ENCODE peak calls at places on chromosomes 11 and 22, in four cellular contexts. U, L, Y and V are unnamed samples.

GRCh38 chr11:43358308-43358669 is 431 bp upstream of the TTC17 start:
- DNase-seq in U (no peak), L (no peak), Y (no peak), V (no peak)

GRCh38 chr11:43833657-43834073 is 47.0 kb upstream of the ALKBH3 start:
- DNase-seq in U (no peak), L (peak; percentile 70), Y (no peak), V (no peak)

GRCh38 chr22:25979968-25980367 is 189.3 kb upstream of the SEZ6L start:
- DNase-seq in U (no peak), L (no peak), Y (no peak), V (no peak)

GRCh38 chr11:62889484-62890437 is 9.1 kb downstream of the SLC3A2 start:
- DNase-seq in U (no peak), L (peak; percentile 51), Y (peak; percentile 26), V (no peak)

GRCh38 chr11:1180171-1180570 is 22.4 kb downstream of the MUC5AC start:
- DNase-seq in U (no peak), L (no peak), Y (no peak), V (no peak)

GRCh38 chr11:95412074-95412473 is 181.1 kb upstream of the SESN3 start:
- DNase-seq in U (no peak), L (no peak), Y (no peak), V (no peak)

GRCh38 chr11:45692808-45693453 is 27.5 kb upstream of the CHST1 start:
- DNase-seq in U (no peak), L (no peak), Y (no peak), V (no peak)

GRCh38 chr11:70581991-70582885 is 183.9 kb downstream of the CTTN start:
- DNase-seq in U (no peak), L (no peak), Y (no peak), V (no peak)

GRCh38 chr11:1461806-1462455 is 24.6 kb downstream of the MOB2 start:
- DNase-seq in U (no peak), L (no peak), Y (no peak), V (no peak)

GRCh38 chr11:81963018-81963417 is 770.6 kb downstream of the FAM181B start:
- DNase-seq in U (no peak), L (peak; percentile 23), Y (no peak), V (no peak)

GRCh38 chr11:8566613-8567210 is 27.3 kb downstream of the STK33 start:
- DNase-seq in U (no peak), L (peak; percentile 71), Y (no peak), V (no peak)

GRCh38 chr11:130454495-130455262 is 6.2 kb downstream of the ADAMTS15 start:
- DNase-seq in U (no peak), L (peak; percentile 52), Y (no peak), V (no peak)

GRCh38 chr11:66242085-66242765 is 26.2 kb upstream of the RAB1B start:
- DNase-seq in U (no peak), L (no peak), Y (no peak), V (no peak)

GRCh38 chr11:117064275-117064674 is 34.0 kb downstream of the SIK3 start:
- DNase-seq in U (no peak), L (peak; percentile 76), Y (no peak), V (no peak)

GRCh38 chr11:8267831-8268529 is 4.3 kb upstream of the LMO1 start:
- DNase-seq in U (peak; percentile 80), L (no peak), Y (peak; percentile 67), V (no peak)

GRCh38 chr11:15837901-15838489 is 518.4 kb downstream of the SOX6 start:
- DNase-seq in U (no peak), L (no peak), Y (no peak), V (no peak)

GRCh38 chr11:68954970-68955958 is 25.5 kb downstream of the MRGPRD start:
- DNase-seq in U (no peak), L (peak; percentile 59), Y (no peak), V (no peak)

GRCh38 chr22:47835726-47836125 is 1073.3 kb downstream of the TBC1D22A start:
- DNase-seq in U (no peak), L (no peak), Y (no peak), V (no peak)

GRCh38 chr11:126879516-126879915 is 121.1 kb downstream of the KIRREL3 start:
- DNase-seq in U (no peak), L (peak; percentile 14), Y (no peak), V (no peak)

GRCh38 chr11:68251770-68252169 is 20.0 kb downstream of the C11orf24 start:
- DNase-seq in U (no peak), L (no peak), Y (no peak), V (no peak)

GRCh38 chr11:1199689-1200610 is 22.9 kb upstream of the MUC5B start:
- DNase-seq in U (peak; percentile 75), L (no peak), Y (no peak), V (no peak)

GRCh38 chr11:18776324-18776723 is 15.3 kb downstream of the PTPN5 start:
- DNase-seq in U (no peak), L (no peak), Y (no peak), V (no peak)

GRCh38 chr11:19597876-19598275 is 114.8 kb upstream of the NAV2 start:
- DNase-seq in U (no peak), L (no peak), Y (no peak), V (no peak)

GRCh38 chr11:69155302-69156198 is at the start of gene SMIM38:
- DNase-seq in U (no peak), L (no peak), Y (no peak), V (no peak)

GRCh38 chr22:28002863-28003565 is 84.0 kb upstream of the PITPNB start:
- DNase-seq in U (no peak), L (no peak), Y (no peak), V (no peak)

DNA sequence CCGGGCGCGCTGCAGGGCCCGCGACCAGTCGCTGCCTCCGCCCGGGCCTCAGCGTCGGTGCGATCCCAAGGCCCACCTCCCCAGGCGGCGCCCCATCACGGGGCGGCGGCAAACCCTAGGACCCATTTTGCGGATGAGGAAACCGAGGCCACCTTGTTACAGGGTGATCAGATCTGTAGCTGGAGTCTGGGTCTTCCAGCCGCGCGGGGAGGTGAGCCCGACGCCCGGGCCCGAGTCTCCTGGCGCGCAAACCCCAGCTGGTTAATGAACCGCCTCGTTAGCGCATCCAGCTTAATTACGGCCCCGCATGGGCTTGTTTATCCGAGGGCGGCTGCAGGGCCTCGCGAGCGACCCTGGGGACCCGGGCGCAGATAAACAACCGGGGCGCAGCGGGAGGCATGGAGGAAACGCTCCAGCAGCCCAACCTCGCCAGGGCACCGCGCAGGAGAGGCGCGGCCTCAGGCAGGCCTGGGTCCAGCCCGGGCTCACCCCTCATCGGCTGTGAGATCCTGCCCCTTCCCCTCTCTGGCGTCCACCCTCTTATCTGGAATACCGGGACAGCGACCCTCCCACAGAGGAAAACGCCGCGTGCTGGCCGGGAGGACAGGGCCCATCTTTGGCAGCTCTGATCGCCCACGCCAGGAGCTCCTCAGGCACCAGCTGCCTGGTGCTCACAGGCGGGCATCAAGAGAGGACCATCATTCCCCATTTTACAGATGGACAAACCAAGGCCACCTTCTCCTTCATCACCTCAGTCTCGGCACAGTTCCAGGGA is 14.7 kb downstream of the OTUB1 start:
- DNase-seq in U (no peak), L (no peak), Y (no peak), V (no peak)
- TF ChIP-seq CTCF in U (no peak), L (no peak), Y (no peak), V (no peak)

GRCh38 chr11:11155962-11156815 is 196.9 kb downstream of the CSNK2A3 start:
- DNase-seq in U (no peak), L (no peak), Y (peak; percentile 32), V (peak; percentile 29)
- TF ChIP-seq CTCF in U (peak; percentile 35), L (peak; percentile 42), Y (no peak), V (peak; percentile 48)

DNA sequence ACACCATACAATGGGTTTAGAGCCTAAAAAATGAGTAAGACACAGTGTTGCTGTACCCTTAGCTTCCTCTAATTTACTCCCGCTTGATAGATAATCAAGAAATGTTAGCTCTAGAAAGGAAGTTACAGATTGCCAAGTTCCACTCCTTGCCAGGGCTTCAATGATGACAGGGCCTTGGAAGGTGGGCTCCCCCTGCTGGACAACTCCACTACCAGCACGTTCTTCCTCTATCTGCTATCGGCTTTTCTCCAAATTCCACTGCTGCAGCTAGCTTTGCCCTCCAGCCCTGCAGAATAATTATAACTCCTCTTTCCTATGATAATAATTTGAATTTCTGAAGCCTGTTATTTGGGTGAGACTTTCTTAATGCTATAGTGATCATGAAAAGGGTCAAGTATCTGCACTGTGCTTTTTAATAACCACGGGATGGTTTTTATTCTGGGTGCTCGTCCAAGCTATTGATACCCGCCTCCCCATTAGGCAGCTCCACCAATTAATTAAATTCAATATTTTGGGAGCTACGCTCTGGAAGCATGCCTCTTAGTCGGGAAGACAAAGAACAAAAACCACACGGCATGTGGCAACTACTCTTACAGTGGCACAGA is 9.0 kb downstream of the SYN3 start:
- DNase-seq in U (peak; percentile 88), L (peak; percentile 80), Y (peak; percentile 31), V (peak; percentile 35)
- TF ChIP-seq CTCF in U (peak; percentile 90), L (peak; percentile 97), Y (peak; percentile 55), V (peak; percentile 78)

GRCh38 chr11:83827940-83828554 is 541.9 kb upstream of the CCDC90B start:
- DNase-seq in U (no peak), L (peak; percentile 60), Y (peak; percentile 15), V (peak; percentile 17)
- TF ChIP-seq CTCF in U (peak; percentile 29), L (peak; percentile 64), Y (peak; percentile 57), V (peak; percentile 74)

GRCh38 chr11:123357990-123358827 is 71.9 kb upstream of the GRAMD1B start:
- DNase-seq in U (no peak), L (peak; percentile 11), Y (no peak), V (no peak)
- TF ChIP-seq CTCF in U (no peak), L (peak; percentile 14), Y (no peak), V (peak; percentile 40)

DNA sequence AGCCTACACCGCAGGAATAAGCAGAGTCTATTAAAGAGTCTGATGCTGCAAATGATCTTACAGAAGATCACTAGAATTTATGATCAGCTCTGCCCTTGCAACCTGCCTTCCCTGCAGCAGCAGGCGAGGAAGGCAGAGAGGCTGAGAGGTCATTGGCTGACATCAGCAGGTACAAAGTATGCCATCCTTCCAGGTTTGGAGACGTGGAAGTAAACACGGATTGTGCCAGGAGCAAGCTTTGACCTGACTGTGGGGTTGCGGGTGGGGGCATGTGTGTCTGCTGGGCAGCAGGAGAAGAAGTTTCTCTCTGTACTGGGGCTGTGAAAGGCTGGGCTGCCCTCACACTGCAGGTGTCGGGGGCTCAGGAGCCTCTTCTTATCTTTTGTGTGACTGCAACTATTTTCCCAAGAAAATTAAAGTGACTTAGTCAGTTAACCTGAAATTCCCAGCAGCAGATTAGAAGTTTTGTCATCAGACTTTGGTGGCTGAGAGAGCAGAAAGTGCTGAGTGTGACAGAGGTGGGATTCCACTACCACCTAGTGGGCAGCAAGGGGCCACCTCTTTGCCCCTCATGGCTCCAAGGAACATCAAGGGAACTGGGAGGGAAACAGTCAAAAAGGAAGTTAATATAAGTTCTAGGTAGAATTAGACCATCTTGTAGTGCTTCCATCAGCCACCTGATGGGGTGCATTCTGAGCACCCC is 565.9 kb downstream of the ETS1 start:
- DNase-seq in U (no peak), L (peak; percentile 46), Y (no peak), V (no peak)
- TF ChIP-seq CTCF in U (no peak), L (peak; percentile 53), Y (peak; percentile 6), V (peak; percentile 62)

GRCh38 chr11:60634151-60634550 is 65.3 kb upstream of the MS4A8 start:
- DNase-seq in U (no peak), L (no peak), Y (no peak), V (no peak)
- TF ChIP-seq CTCF in U (no peak), L (peak; percentile 9), Y (no peak), V (peak; percentile 45)